ENCODE peak calls at places on chromosomes 11 and 22, in five cellular contexts. M is colonic mucosa, L is astrocyte of the spinal cord, W is PC-3, I is fibroblast of mammary gland. G is an unnamed sample.

GRCh38 chr11:15171956-15172355 is 57.2 kb downstream of the INSC start:
- DNase-seq in M (no peak), W (no peak), L (no peak), I (no peak), G (no peak)

GRCh38 chr11:86523738-86524602 is 148.4 kb downstream of the ME3 start:
- DNase-seq in W (peak; percentile 95), L (peak; percentile 96), I (peak; percentile 90), M (no peak), G (no peak)

GRCh38 chr11:83819936-83820549 is 533.9 kb upstream of the CCDC90B start:
- DNase-seq in I (peak; percentile 80), L (peak; percentile 70), W (peak; percentile 80), M (no peak), G (peak; percentile 57)

GRCh38 chr11:103326070-103326794 is 217.0 kb downstream of the DYNC2H1 start:
- DNase-seq in W (peak; percentile 92), M (peak; percentile 32), I (peak; percentile 84), L (peak; percentile 82), G (peak; percentile 29)

GRCh38 chr22:46774456-46775363 is 12.3 kb downstream of the TBC1D22A start:
- DNase-seq in L (no peak), M (no peak), I (no peak), W (no peak), G (no peak)

GRCh38 chr11:22192289-22192641 is 620 bp upstream of the ANO5 start:
- DNase-seq in I (no peak), M (peak; percentile 57), L (no peak), W (no peak), G (no peak)

GRCh38 chr11:78203184-78203583 is 14.5 kb downstream of the USP35 start:
- DNase-seq in I (no peak), W (no peak), L (no peak), M (no peak), G (no peak)

GRCh38 chr11:30573951-30574350 is 12.2 kb downstream of the MPPED2 start:
- DNase-seq in W (peak; percentile 8), I (no peak), L (no peak), M (no peak), G (no peak)

GRCh38 chr11:35617687-35618496 is at the start of gene FJX1:
- DNase-seq in I (peak; percentile 95), M (peak; percentile 21), L (peak; percentile 93), W (peak; percentile 86), G (peak; percentile 23)

GRCh38 chr11:11985016-11985715 is 23.3 kb downstream of the DKK3 start:
- DNase-seq in W (peak; percentile 49), L (peak; percentile 48), M (no peak), I (peak; percentile 81), G (no peak)

GRCh38 chr11:128937480-128937879 is 5.2 kb downstream of the TP53AIP1 start:
- DNase-seq in I (no peak), L (no peak), W (no peak), M (no peak), G (no peak)

GRCh38 chr11:3123316-3123715 is 41.8 kb downstream of the OSBPL5 start:
- DNase-seq in M (peak; percentile 78), I (peak; percentile 66), L (no peak), W (no peak), G (peak; percentile 74)

GRCh38 chr11:2562181-2562581 is 117.4 kb downstream of the KCNQ1 start:
- DNase-seq in M (no peak), W (no peak), I (no peak), L (no peak), G (no peak)

GRCh38 chr11:108693852-108694251 is 29.0 kb downstream of the DDX10 start:
- DNase-seq in L (peak; percentile 62), I (peak; percentile 86), W (peak; percentile 68), M (no peak), G (no peak)

GRCh38 chr11:19201737-19202605 is at the start of gene CSRP3:
- DNase-seq in L (no peak), M (no peak), I (no peak), W (no peak), G (no peak)

GRCh38 chr22:18929459-18929858 is 6.6 kb downstream of the PRODH start:
- DNase-seq in W (no peak), M (no peak), I (no peak), L (no peak), G (peak; percentile 29)

GRCh38 chr22:37244922-37245722 is 1.1 kb upstream of the RAC2 start:
- DNase-seq in M (no peak), W (no peak), L (no peak), I (no peak), G (no peak)

GRCh38 chr11:26827567-26828037 is 105.7 kb upstream of the SLC5A12 start:
- DNase-seq in L (no peak), I (no peak), M (no peak), W (no peak), G (no peak)

GRCh38 chr22:22945195-22945594 is 57.6 kb downstream of the IGLL5 start:
- DNase-seq in L (no peak), M (peak; percentile 10), W (no peak), I (no peak), G (no peak)

GRCh38 chr11:7846003-7846402 is 49.3 kb upstream of the OR5P2 start:
- DNase-seq in L (no peak), I (no peak), M (no peak), W (peak; percentile 38), G (no peak)

GRCh38 chr11:61297341-61297740 is 2.2 kb upstream of the VWCE start:
- DNase-seq in W (no peak), I (no peak), M (no peak), L (no peak), G (peak; percentile 21)

GRCh38 chr11:106281455-106282173 is 204.2 kb downstream of the AASDHPPT start:
- DNase-seq in M (no peak), L (peak; percentile 62), I (peak; percentile 89), W (peak; percentile 98), G (no peak)

GRCh38 chr11:75035911-75036536 is 47.3 kb downstream of the NEU3 start:
- DNase-seq in L (no peak), I (no peak), M (no peak), W (peak; percentile 93), G (no peak)

GRCh38 chr11:124069429-124070401 is 28.6 kb upstream of the OR10G7 start:
- DNase-seq in M (peak; percentile 59), L (peak; percentile 61), I (peak; percentile 62), W (peak; percentile 63), G (no peak)
- TF ChIP-seq CTCF in M (peak; percentile 54), L (peak; percentile 91), I (peak; percentile 64), W (peak; percentile 84), G (no peak)

GRCh38 chr11:72814831-72815618 is 814 bp downstream of the ATG16L2 start:
- DNase-seq in I (peak; percentile 57), W (peak; percentile 70), L (peak; percentile 68), M (peak; percentile 62), G (no peak)
- TF ChIP-seq CTCF in I (no peak), W (peak; percentile 22), L (peak; percentile 7), M (no peak), G (no peak)

DNA sequence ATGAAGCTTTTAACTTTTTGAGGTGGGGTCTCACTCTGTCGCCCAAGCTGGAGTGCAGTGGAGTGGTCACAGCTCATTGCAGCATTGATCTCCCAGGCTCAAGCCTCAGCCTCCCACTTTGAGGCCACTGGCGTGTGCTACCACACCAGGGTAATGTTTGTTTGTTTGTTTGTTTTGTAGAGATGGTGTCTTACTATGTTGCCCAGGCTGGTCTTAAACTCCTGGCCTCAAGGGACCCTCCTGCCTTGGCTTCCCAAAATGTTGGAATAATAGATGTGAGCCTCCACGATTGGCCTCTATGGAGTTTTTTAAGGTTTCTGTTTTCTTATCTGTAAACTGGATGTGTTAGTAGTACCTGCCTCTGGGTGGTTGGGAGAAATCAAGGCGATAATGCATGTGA is 41.4 kb downstream of the MED15 start:
- DNase-seq in I (no peak), L (no peak), W (no peak), M (no peak), G (no peak)
- TF ChIP-seq CTCF in I (no peak), L (no peak), W (no peak), M (no peak), G (no peak)

GRCh38 chr11:127524618-127525017 is 524.0 kb upstream of the KIRREL3 start:
- DNase-seq in W (no peak), M (no peak), L (no peak), I (no peak), G (no peak)

DNA sequence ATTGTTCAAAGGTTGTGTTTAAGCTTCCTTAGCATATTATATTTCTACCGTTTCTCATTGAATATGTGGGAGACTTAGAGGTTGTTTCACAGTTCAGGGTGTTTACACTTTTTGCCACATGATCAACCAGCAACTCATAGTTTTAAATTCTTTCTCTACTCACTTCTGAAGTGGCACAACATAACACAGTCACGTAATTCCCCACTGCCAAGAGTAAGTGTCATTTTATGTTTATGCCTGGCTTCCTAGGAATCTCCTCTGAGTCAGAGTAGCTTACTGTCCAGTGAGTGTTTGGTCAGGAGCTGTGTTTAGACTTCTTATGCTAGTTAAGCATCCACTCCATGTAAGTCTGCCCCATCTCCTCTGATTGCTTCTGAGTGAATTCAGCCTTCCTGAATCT is 520.8 kb upstream of the KIRREL3 start:
- DNase-seq in I (no peak), M (no peak), W (no peak), L (peak; percentile 54), G (no peak)
- TF ChIP-seq CTCF in I (no peak), M (no peak), W (no peak), L (no peak), G (no peak)

GRCh38 chr22:41947181-41948080 is 479 bp upstream of the CENPM start:
- DNase-seq in L (no peak), M (no peak), I (no peak), W (no peak), G (no peak)

GRCh38 chr22:41949297-41949965 is 2.5 kb upstream of the CENPM start:
- DNase-seq in W (no peak), L (no peak), M (no peak), I (no peak), G (no peak)

GRCh38 chr22:41948142-41948541 is 1.2 kb upstream of the CENPM start:
- DNase-seq in M (no peak), W (no peak), L (no peak), I (no peak), G (no peak)

GRCh38 chr22:41952713-41953112 is 763 bp downstream of the SMIM45 start:
- DNase-seq in I (no peak), W (no peak), L (no peak), M (no peak), G (no peak)

GRCh38 chr22:41951898-41952474 is at the start of gene SMIM45:
- DNase-seq in M (no peak), W (no peak), L (no peak), I (no peak), G (no peak)
- TF ChIP-seq CTCF in M (no peak), W (no peak), L (no peak), I (no peak), G (no peak)

GRCh38 chr11:107563702-107564101 is 1.8 kb downstream of the ALKBH8 start:
- DNase-seq in L (peak; percentile 57), I (peak; percentile 71), W (peak; percentile 82), M (peak; percentile 35), G (no peak)
- TF ChIP-seq CTCF in L (peak; percentile 71), I (peak; percentile 69), W (peak; percentile 96), M (no peak), G (peak; percentile 38)

G was measured in prostate gland.